ENCODE peak calls at places on chromosomes 5 and 9, in ten cellular contexts. Z is left ventricle myocardium inferior; M is ovary; Y is OCI-LY7; S is thoracic aorta; R is CD8-positive, alpha-beta T cell; B is tibial nerve; Q is neural progenitor cell; I is psoas muscle; U is A673. N is an unnamed sample. For H3K36me3, the result is how much of the 10 kb centered on the place peaks cover.

GRCh38 chr5:65776707-65777141 is 54.7 kb downstream of the NLN start:
- DNase-seq in Z (no peak), M (no peak), Y (no peak), S (no peak), R (no peak), B (no peak), Q (no peak), I (no peak), U (no peak), N (no peak)

GRCh38 chr9:134209731-134210311 is 45.5 kb upstream of the RNU6ATAC start:
- DNase-seq in Z (no peak), M (peak), Y (no peak), S (no peak), R (no peak), B (no peak), Q (peak), I (peak), U (no peak), N (no peak)

GRCh38 chr5:54514841-54515432 is 2.6 kb upstream of the SNX18 start:
- DNase-seq in Z (no peak), M (no peak), Y (no peak), S (no peak), R (no peak), B (no peak), Q (no peak), I (no peak), U (peak), N (no peak)

GRCh38 chr5:120452471-120452870 is 11.6 kb upstream of the PRR16 start:
- DNase-seq in Z (no peak), M (no peak), Y (no peak), S (no peak), R (no peak), B (no peak), Q (no peak), I (no peak), U (no peak), N (no peak)

GRCh38 chr9:72539824-72540347 is 18.5 kb downstream of the TMC1 start:
- DNase-seq in Z (no peak), M (no peak), Y (no peak), S (no peak), R (no peak), B (no peak), Q (peak), I (no peak), U (peak), N (no peak)

GRCh38 chr5:131211669-131212068 is 40.9 kb downstream of the LYRM7 start:
- DNase-seq in Z (no peak), M (no peak), Y (peak), S (no peak), R (no peak), B (no peak), Q (no peak), I (no peak), U (no peak), N (no peak)

GRCh38 chr5:177304392-177305119 is 957 bp downstream of the PRELID1 start:
- DNase-seq in Z (no peak), M (no peak), Y (peak), S (no peak), R (no peak), B (no peak), Q (no peak), I (no peak), U (no peak), N (no peak)

GRCh38 chr9:14258840-14259239 is 55.1 kb downstream of the NFIB start:
- DNase-seq in Z (no peak), M (no peak), Y (no peak), S (no peak), R (no peak), B (no peak), Q (no peak), I (no peak), U (no peak), N (no peak)

GRCh38 chr5:61467766-61468482 is 135.9 kb downstream of the ZSWIM6 start:
- DNase-seq in Z (no peak), M (no peak), Y (no peak), S (no peak), R (no peak), B (no peak), Q (peak), I (no peak), U (peak), N (no peak)

GRCh38 chr9:36193049-36193448 is 2.3 kb downstream of the CLTA start:
- DNase-seq in Z (no peak), M (no peak), Y (no peak), S (no peak), R (no peak), B (no peak), Q (no peak), I (no peak), U (no peak), N (no peak)

GRCh38 chr5:95924720-95925119 is 36.9 kb downstream of the ELL2 start:
- DNase-seq in Z (no peak), M (no peak), Y (no peak), S (no peak), R (no peak), B (no peak), Q (no peak), I (no peak), U (no peak), N (no peak)

GRCh38 chr5:157335534-157336422 is 69.9 kb downstream of the CYFIP2 start:
- DNase-seq in Z (peak), M (no peak), Y (no peak), S (no peak), R (no peak), B (peak), Q (no peak), I (no peak), U (no peak), N (no peak)

GRCh38 chr5:38287124-38287523 is 28.8 kb downstream of the EGFLAM start:
- DNase-seq in Z (no peak), M (no peak), Y (no peak), S (no peak), R (no peak), B (no peak), Q (no peak), I (no peak), U (no peak), N (no peak)

GRCh38 chr5:145777445-145778063 is 57.6 kb downstream of the PRELID2 start:
- DNase-seq in Z (no peak), M (no peak), Y (no peak), S (no peak), R (no peak), B (no peak), Q (no peak), I (no peak), U (no peak), N (no peak)

GRCh38 chr9:132976571-132976970 is 1.9 kb upstream of the GFI1B start:
- DNase-seq in Z (no peak), M (no peak), Y (no peak), S (no peak), R (no peak), B (no peak), Q (no peak), I (no peak), U (no peak), N (no peak)

GRCh38 chr9:22623236-22623635 is 176.6 kb downstream of the DMRTA1 start:
- DNase-seq in Z (no peak), M (no peak), Y (no peak), S (no peak), R (no peak), B (no peak), Q (peak), I (no peak), U (no peak), N (no peak)

GRCh38 chr9:86201474-86202337 is 57.8 kb downstream of the C9orf153 start:
- DNase-seq in Z (no peak), M (no peak), Y (no peak), S (no peak), R (no peak), B (no peak), Q (no peak), I (no peak), U (no peak), N (no peak)

GRCh38 chr9:12774861-12775367 is at the start of gene LURAP1L:
- DNase-seq in Z (peak), M (peak), Y (no peak), S (no peak), R (no peak), B (peak), Q (peak), I (no peak), U (peak), N (no peak)

GRCh38 chr5:76994337-76994736 is 35.9 kb upstream of the AGGF1 start:
- DNase-seq in Z (no peak), M (no peak), Y (no peak), S (no peak), R (no peak), B (no peak), Q (no peak), I (no peak), U (no peak), N (no peak)

GRCh38 chr5:146877178-146877681 is 1.3 kb downstream of the PPP2R2B start:
- DNase-seq in Z (no peak), M (no peak), Y (no peak), S (no peak), R (no peak), B (no peak), Q (no peak), I (no peak), U (no peak), N (no peak)

GRCh38 chr9:134570151-134570621 is 71.4 kb upstream of the COL5A1 start:
- DNase-seq in Z (peak), M (peak), Y (no peak), S (no peak), R (no peak), B (no peak), Q (no peak), I (no peak), U (peak), N (no peak)

GRCh38 chr9:120702075-120702474 is 12.2 kb downstream of the MEGF9 start:
- DNase-seq in Z (no peak), M (no peak), Y (no peak), S (no peak), R (no peak), B (no peak), Q (no peak), I (no peak), U (no peak), N (no peak)

GRCh38 chr5:109053995-109054417 is 306.3 kb downstream of the FER start:
- DNase-seq in Z (no peak), M (no peak), Y (no peak), S (no peak), R (no peak), B (no peak), Q (no peak), I (no peak), U (no peak), N (no peak)

GRCh38 chr9:76161546-76161945 is 232.7 kb downstream of the RFK start:
- DNase-seq in Z (no peak), M (peak), Y (no peak), S (no peak), R (no peak), B (no peak), Q (no peak), I (peak), U (no peak), N (no peak)

GRCh38 chr9:131188986-131189385 is 63.6 kb downstream of the NUP214 start:
- DNase-seq in Z (no peak), M (no peak), Y (no peak), S (no peak), R (no peak), B (no peak), Q (no peak), I (no peak), U (no peak), N (no peak)

GRCh38 chr5:150587830-150588494 is 52.5 kb upstream of the SYNPO start:
- DNase-seq in Z (no peak), M (peak), Y (no peak), S (no peak), R (no peak), B (no peak), Q (no peak), I (no peak), U (no peak), N (no peak)

GRCh38 chr9:89278997-89279739 is 31.8 kb upstream of the CKS2 start:
- DNase-seq in Z (no peak), M (no peak), Y (peak), S (no peak), R (no peak), B (peak), Q (peak), I (no peak), U (peak), N (peak)

GRCh38 chr5:172548981-172549707 is 91.9 kb upstream of the NEURL1B start:
- DNase-seq in Z (no peak), M (no peak), Y (no peak), S (no peak), R (no peak), B (no peak), Q (no peak), I (no peak), U (no peak), N (no peak)

GRCh38 chr9:134066923-134067851 is 639 bp downstream of the BRD3 start:
- DNase-seq in Z (no peak), M (peak), Y (peak), S (no peak), R (peak), B (no peak), Q (peak), I (peak), U (peak), N (no peak)

GRCh38 chr9:136257381-136258298 is 12.0 kb upstream of the QSOX2 start:
- DNase-seq in Z (no peak), M (no peak), Y (no peak), S (no peak), R (no peak), B (no peak), Q (no peak), I (no peak), U (no peak), N (no peak)

GRCh38 chr5:111383288-111383970 is 128.9 kb downstream of the STARD4 start:
- DNase-seq in Z (no peak), M (no peak), Y (no peak), S (no peak), R (no peak), B (no peak), Q (no peak), I (no peak), U (no peak), N (no peak)

GRCh38 chr5:72470817-72471216 is 36.4 kb downstream of the ZNF366 start:
- DNase-seq in Z (no peak), M (no peak), Y (no peak), S (no peak), R (no peak), B (no peak), Q (no peak), I (no peak), U (no peak), N (no peak)

GRCh38 chr9:35791321-35791921 is at the start of gene NPR2:
- DNase-seq in Z (peak), M (peak), Y (no peak), S (no peak), R (no peak), B (no peak), Q (peak), I (peak), U (no peak), N (no peak)

GRCh38 chr5:124504081-124504916 is 242.1 kb downstream of the ZNF608 start:
- DNase-seq in Z (no peak), M (no peak), Y (peak), S (no peak), R (no peak), B (no peak), Q (peak), I (no peak), U (no peak), N (no peak)
- H3K4me3 ChIP-seq in Z (no peak), M (no peak), Y (no peak), S (no peak), R (no peak), B (no peak), Q (no peak), I (no peak), U (no peak), N (no peak)

GRCh38 chr9:20506631-20507030 is 115.7 kb downstream of the MLLT3 start:
- DNase-seq in Z (no peak), M (no peak), Y (no peak), S (no peak), R (no peak), B (no peak), Q (no peak), I (no peak), U (no peak), N (no peak)
- TF ChIP-seq CTCF in Z (no peak), M (no peak), Y (no peak), S (no peak), R (no peak), B (no peak), Q (no peak), I (no peak), U (no peak), N (no peak)

DNA sequence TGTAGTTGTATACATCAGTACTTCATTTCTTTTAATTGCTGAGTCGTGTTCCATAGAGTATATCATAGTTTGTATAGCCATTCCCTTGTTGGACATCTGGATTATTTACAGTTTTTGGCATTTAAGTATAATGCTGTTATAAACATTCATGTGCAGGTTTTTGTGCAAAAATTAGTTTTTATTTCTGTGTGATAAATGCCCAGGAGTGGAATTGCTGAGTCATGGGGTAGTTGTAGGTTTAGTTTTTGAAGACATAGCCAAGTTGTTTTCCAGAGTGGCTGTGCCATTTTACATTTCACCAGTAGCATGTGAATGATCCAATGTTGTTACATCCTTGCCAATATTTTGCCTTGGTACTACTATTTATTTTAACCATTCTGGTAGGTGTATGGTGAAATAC is 12.5 kb downstream of the ZNF354B start:
- DNase-seq in Z (no peak), M (no peak), Y (no peak), S (no peak), R (no peak), B (no peak), Q (no peak), I (no peak), U (no peak), N (no peak)
- H3K36me3 ChIP-seq in Z (half or more), M (under half), Y (half or more), S (half or more), R (under half), B (half or more), Q (under half), I (under half), U (half or more), N (under half)

DNA sequence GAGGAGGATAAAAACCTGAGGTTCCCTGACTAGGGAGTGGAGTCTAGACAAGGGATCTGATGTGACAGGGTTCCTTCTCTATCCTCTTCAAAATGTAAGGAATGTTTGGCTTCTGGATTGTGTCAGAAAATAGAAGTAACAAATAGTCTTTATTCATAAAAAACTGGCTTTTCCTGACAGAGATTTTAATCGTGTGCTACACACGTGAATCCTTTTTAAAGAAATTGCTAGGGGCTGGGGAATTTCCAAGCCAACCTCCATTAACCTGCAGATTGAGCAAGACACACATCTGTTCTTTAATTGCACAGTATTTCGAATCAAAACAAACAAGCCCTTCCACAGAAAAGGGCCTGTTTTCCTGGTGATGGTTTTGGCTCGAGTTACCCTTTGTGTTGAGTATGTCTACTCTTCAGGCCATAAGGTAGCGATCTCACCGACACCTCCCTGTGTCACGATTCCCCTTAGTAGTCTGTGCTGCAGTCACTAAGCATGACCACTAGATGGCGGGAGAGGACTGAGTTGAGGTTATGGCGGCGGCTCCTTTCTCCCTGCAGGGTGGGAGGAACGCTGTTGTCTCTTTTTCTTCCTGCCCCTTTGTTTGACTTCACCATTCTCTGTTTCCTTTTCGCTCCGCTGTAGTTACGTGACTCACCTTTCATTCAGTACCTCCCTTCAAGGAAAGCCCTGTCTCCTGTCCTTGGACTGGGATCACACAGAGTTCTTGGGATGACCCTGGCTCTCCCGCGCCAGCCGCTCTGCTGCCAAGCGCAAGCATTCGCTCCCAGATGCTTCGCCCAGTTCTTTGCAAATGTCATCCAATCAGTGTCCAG is 137.1 kb upstream of the SLC24A2 start:
- DNase-seq in Z (peak), M (peak), Y (peak), S (no peak), R (peak), B (peak), Q (peak), I (peak), U (peak), N (peak)
- H3K4me3 ChIP-seq in Z (peak), M (peak), Y (no peak), S (peak), R (peak), B (peak), Q (peak), I (peak), U (peak), N (no peak)

DNA sequence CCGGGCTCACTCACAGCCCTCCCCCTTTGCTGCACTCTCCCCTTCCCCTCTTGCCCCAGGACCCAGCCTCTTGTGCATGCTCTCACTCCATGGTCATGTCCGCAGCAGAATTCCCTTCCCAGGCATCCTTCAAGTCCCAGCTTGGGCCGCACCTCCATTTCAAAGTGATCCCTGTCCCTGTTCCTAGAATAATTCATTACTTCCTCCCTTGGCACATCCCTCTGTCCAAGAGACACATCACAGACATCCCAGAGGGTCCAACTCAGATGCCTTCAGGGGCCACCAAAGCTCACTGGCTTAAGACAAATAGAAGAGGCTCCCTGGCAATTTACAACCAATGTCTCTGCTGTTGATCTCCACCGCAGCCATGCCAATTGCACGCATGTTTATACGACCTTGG is 56.8 kb downstream of the HRH2 start:
- DNase-seq in Z (no peak), M (no peak), Y (no peak), S (no peak), R (no peak), B (no peak), Q (no peak), I (no peak), U (no peak), N (no peak)
- TF ChIP-seq CTCF in Z (no peak), M (no peak), Y (no peak), S (no peak), R (no peak), B (no peak), Q (no peak), I (no peak), U (no peak), N (no peak)

GRCh38 chr9:107637421-107638420 is 148.2 kb upstream of the KLF4 start:
- DNase-seq in Z (peak), M (peak), Y (no peak), S (peak), R (no peak), B (peak), Q (peak), I (peak), U (peak), N (no peak)

GRCh38 chr9:107635803-107636174 is 146.2 kb upstream of the KLF4 start:
- DNase-seq in Z (no peak), M (no peak), Y (no peak), S (no peak), R (no peak), B (no peak), Q (no peak), I (no peak), U (no peak), N (no peak)

GRCh38 chr9:107636596-107637405 is 147.2 kb upstream of the KLF4 start:
- DNase-seq in Z (no peak), M (no peak), Y (no peak), S (no peak), R (no peak), B (peak), Q (no peak), I (no peak), U (no peak), N (no peak)

GRCh38 chr9:107633375-107633774 is 143.8 kb upstream of the KLF4 start:
- DNase-seq in Z (no peak), M (no peak), Y (no peak), S (no peak), R (no peak), B (no peak), Q (no peak), I (no peak), U (no peak), N (no peak)

DNA sequence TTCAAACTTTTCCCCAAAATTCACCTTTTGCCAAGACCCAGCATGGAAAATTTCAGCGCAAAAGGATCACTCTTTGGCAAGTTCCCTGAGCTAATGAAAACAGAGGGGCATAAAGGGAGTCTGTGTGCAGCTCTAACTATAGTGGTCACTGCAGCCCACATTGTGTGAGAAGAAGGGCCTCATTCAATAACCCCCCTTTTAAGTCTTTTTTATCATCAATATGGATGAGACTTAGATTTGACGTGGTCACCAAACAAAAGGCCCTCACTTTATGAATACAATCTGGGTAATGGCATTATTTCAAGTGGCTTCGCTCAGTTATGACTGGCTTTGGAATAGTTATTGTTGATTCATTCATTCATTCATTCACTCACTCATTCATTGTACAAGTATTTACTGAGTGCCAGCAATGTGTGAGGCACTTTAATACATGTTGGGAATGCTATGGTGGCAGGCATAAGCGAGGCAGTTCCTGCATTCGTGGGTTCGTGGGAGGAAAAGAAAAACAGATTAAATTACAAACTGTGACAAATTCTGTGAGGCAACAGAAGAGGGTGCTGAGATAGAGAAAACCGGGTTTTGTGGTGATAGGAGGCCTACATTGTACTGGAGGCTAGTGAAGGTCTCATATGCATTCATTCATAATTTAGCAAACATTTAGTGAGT is 145.7 kb upstream of the KLF4 start:
- DNase-seq in Z (no peak), M (no peak), Y (no peak), S (no peak), R (no peak), B (no peak), Q (no peak), I (no peak), U (no peak), N (no peak)
- H3K36me3 ChIP-seq in Z (under half), M (under half), Y (under half), S (under half), R (under half), B (under half), Q (under half), I (under half), U (under half), N (under half)

N was measured in Panc1.